ENCODE peak calls at places on chromosome 9, in ten cellular contexts. One of them, this sample, is unnamed.

GRCh38 chr9:87395804-87396458 is 101.7 kb upstream of the DAPK1 start:
- DNase-seq in heart right ventricle: no peak
- DNase-seq in left lung: no peak
- DNase-seq in osteoblast: no peak
- DNase-seq in K562: no peak
- DNase-seq in WERI-Rb-1: no peak
- DNase-seq in gastrocnemius medialis: no peak
- DNase-seq in left ventricle myocardium inferior: no peak
- DNase-seq in HCT116: no peak
- DNase-seq in fibroblast of lung: peak
- DNase-seq in this sample: no peak

GRCh38 chr9:84397151-84397728 is 56.7 kb upstream of the SLC28A3 start:
- DNase-seq in heart right ventricle: peak
- DNase-seq in left lung: peak
- DNase-seq in osteoblast: peak
- DNase-seq in K562: peak
- DNase-seq in WERI-Rb-1: peak
- DNase-seq in gastrocnemius medialis: peak
- DNase-seq in left ventricle myocardium inferior: peak
- DNase-seq in HCT116: peak
- DNase-seq in fibroblast of lung: peak
- DNase-seq in this sample: no peak

GRCh38 chr9:114059047-114059803 is 18.9 kb downstream of the AMBP start:
- DNase-seq in heart right ventricle: peak
- DNase-seq in left lung: no peak
- DNase-seq in osteoblast: peak
- DNase-seq in K562: no peak
- DNase-seq in WERI-Rb-1: no peak
- DNase-seq in gastrocnemius medialis: no peak
- DNase-seq in left ventricle myocardium inferior: peak
- DNase-seq in HCT116: no peak
- DNase-seq in fibroblast of lung: no peak
- DNase-seq in this sample: no peak

GRCh38 chr9:114538241-114538640 is 33.0 kb upstream of the WHRN start:
- DNase-seq in heart right ventricle: no peak
- DNase-seq in left lung: no peak
- DNase-seq in osteoblast: no peak
- DNase-seq in K562: peak
- DNase-seq in WERI-Rb-1: peak
- DNase-seq in gastrocnemius medialis: no peak
- DNase-seq in left ventricle myocardium inferior: no peak
- DNase-seq in HCT116: peak
- DNase-seq in fibroblast of lung: no peak
- DNase-seq in this sample: no peak

GRCh38 chr9:75998107-75998780 is 107.8 kb downstream of the PCSK5 start:
- DNase-seq in heart right ventricle: no peak
- DNase-seq in left lung: no peak
- DNase-seq in osteoblast: no peak
- DNase-seq in K562: no peak
- DNase-seq in WERI-Rb-1: no peak
- DNase-seq in gastrocnemius medialis: no peak
- DNase-seq in left ventricle myocardium inferior: no peak
- DNase-seq in HCT116: no peak
- DNase-seq in fibroblast of lung: no peak
- DNase-seq in this sample: no peak

GRCh38 chr9:128718475-128718874 is 5.5 kb downstream of the ZDHHC12 start:
- DNase-seq in heart right ventricle: no peak
- DNase-seq in left lung: no peak
- DNase-seq in osteoblast: no peak
- DNase-seq in K562: no peak
- DNase-seq in WERI-Rb-1: no peak
- DNase-seq in gastrocnemius medialis: no peak
- DNase-seq in left ventricle myocardium inferior: no peak
- DNase-seq in HCT116: no peak
- DNase-seq in fibroblast of lung: no peak
- DNase-seq in this sample: no peak

GRCh38 chr9:114386886-114387677 is 700 bp downstream of the AKNA start:
- DNase-seq in heart right ventricle: peak
- DNase-seq in left lung: peak
- DNase-seq in osteoblast: peak
- DNase-seq in K562: no peak
- DNase-seq in WERI-Rb-1: no peak
- DNase-seq in gastrocnemius medialis: no peak
- DNase-seq in left ventricle myocardium inferior: no peak
- DNase-seq in HCT116: no peak
- DNase-seq in fibroblast of lung: peak
- DNase-seq in this sample: no peak

GRCh38 chr9:85740821-85741111 is 988 bp downstream of the AGTPBP1 start:
- DNase-seq in heart right ventricle: no peak
- DNase-seq in left lung: no peak
- DNase-seq in osteoblast: no peak
- DNase-seq in K562: no peak
- DNase-seq in WERI-Rb-1: no peak
- DNase-seq in gastrocnemius medialis: no peak
- DNase-seq in left ventricle myocardium inferior: no peak
- DNase-seq in HCT116: no peak
- DNase-seq in fibroblast of lung: no peak
- DNase-seq in this sample: no peak

GRCh38 chr9:93132287-93132927 is 1.6 kb downstream of the NINJ1 start:
- DNase-seq in heart right ventricle: peak
- DNase-seq in left lung: peak
- DNase-seq in osteoblast: peak
- DNase-seq in K562: no peak
- DNase-seq in WERI-Rb-1: no peak
- DNase-seq in gastrocnemius medialis: no peak
- DNase-seq in left ventricle myocardium inferior: peak
- DNase-seq in HCT116: no peak
- DNase-seq in fibroblast of lung: peak
- DNase-seq in this sample: no peak

DNA sequence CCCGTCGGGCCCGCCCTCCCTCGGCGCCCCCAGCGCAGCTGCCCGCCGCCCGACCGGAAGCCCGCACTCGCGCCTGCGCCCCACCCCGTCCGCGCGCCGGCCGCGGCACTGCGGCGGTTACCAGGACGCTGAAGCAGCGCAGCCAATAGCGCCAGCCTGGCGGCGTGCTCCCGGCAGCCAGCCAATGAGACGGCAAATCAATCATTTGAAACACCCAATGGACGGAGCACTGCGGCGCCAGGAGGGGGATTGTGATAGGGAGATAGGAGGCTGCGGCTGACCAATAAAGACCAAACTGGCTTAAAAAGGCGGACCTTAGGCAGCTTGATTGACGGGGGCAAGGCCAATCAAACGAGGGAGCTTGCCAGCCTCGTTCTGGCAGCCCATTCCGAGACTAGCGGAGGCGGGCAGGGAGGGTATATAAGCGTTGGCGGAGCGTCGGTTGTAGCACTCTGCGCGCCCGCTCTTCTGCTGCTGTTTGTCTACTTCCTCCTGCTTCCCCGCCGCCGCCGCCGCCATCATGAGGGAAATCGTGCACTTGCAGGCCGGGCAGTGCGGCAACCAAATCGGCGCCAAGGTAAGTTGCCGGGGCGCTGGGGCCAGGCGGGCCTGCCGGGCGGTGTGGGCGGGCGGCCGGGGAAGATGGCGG is at the start of gene TUBB4B:
- DNase-seq in heart right ventricle: peak
- DNase-seq in left lung: peak
- DNase-seq in osteoblast: peak
- DNase-seq in K562: peak
- DNase-seq in WERI-Rb-1: peak
- DNase-seq in gastrocnemius medialis: peak
- DNase-seq in left ventricle myocardium inferior: peak
- DNase-seq in HCT116: peak
- DNase-seq in fibroblast of lung: peak
- DNase-seq in this sample: peak
- H3K27ac ChIP-seq in heart right ventricle: peak
- H3K27ac ChIP-seq in left lung: peak
- H3K27ac ChIP-seq in osteoblast: peak
- H3K27ac ChIP-seq in K562: peak
- H3K27ac ChIP-seq in WERI-Rb-1: peak
- H3K27ac ChIP-seq in gastrocnemius medialis: peak
- H3K27ac ChIP-seq in left ventricle myocardium inferior: peak
- H3K27ac ChIP-seq in HCT116: peak
- H3K27ac ChIP-seq in fibroblast of lung: peak
- H3K27ac ChIP-seq in this sample: peak

GRCh38 chr9:23219471-23219870 is 606.6 kb downstream of the ELAVL2 start:
- DNase-seq in heart right ventricle: no peak
- DNase-seq in left lung: no peak
- DNase-seq in osteoblast: no peak
- DNase-seq in K562: no peak
- DNase-seq in WERI-Rb-1: no peak
- DNase-seq in gastrocnemius medialis: no peak
- DNase-seq in left ventricle myocardium inferior: no peak
- DNase-seq in HCT116: no peak
- DNase-seq in fibroblast of lung: no peak
- DNase-seq in this sample: no peak

GRCh38 chr9:23220957-23221356 is 605.1 kb downstream of the ELAVL2 start:
- DNase-seq in heart right ventricle: no peak
- DNase-seq in left lung: no peak
- DNase-seq in osteoblast: no peak
- DNase-seq in K562: no peak
- DNase-seq in WERI-Rb-1: no peak
- DNase-seq in gastrocnemius medialis: no peak
- DNase-seq in left ventricle myocardium inferior: no peak
- DNase-seq in HCT116: no peak
- DNase-seq in fibroblast of lung: no peak
- DNase-seq in this sample: no peak

GRCh38 chr9:23220171-23220570 is 605.9 kb downstream of the ELAVL2 start:
- DNase-seq in heart right ventricle: no peak
- DNase-seq in left lung: no peak
- DNase-seq in osteoblast: no peak
- DNase-seq in K562: no peak
- DNase-seq in WERI-Rb-1: no peak
- DNase-seq in gastrocnemius medialis: no peak
- DNase-seq in left ventricle myocardium inferior: no peak
- DNase-seq in HCT116: no peak
- DNase-seq in fibroblast of lung: no peak
- DNase-seq in this sample: no peak

GRCh38 chr9:23215688-23216087 is 610.4 kb downstream of the ELAVL2 start:
- DNase-seq in heart right ventricle: no peak
- DNase-seq in left lung: no peak
- DNase-seq in osteoblast: no peak
- DNase-seq in K562: no peak
- DNase-seq in WERI-Rb-1: no peak
- DNase-seq in gastrocnemius medialis: no peak
- DNase-seq in left ventricle myocardium inferior: no peak
- DNase-seq in HCT116: no peak
- DNase-seq in fibroblast of lung: no peak
- DNase-seq in this sample: no peak
- TF ChIP-seq CTCF in heart right ventricle: no peak
- TF ChIP-seq CTCF in left lung: no peak
- TF ChIP-seq CTCF in osteoblast: no peak
- TF ChIP-seq CTCF in K562: no peak
- TF ChIP-seq CTCF in WERI-Rb-1: no peak
- TF ChIP-seq CTCF in gastrocnemius medialis: no peak
- TF ChIP-seq CTCF in left ventricle myocardium inferior: no peak
- TF ChIP-seq CTCF in HCT116: no peak
- TF ChIP-seq CTCF in fibroblast of lung: no peak
- TF ChIP-seq CTCF in this sample: no peak

DNA sequence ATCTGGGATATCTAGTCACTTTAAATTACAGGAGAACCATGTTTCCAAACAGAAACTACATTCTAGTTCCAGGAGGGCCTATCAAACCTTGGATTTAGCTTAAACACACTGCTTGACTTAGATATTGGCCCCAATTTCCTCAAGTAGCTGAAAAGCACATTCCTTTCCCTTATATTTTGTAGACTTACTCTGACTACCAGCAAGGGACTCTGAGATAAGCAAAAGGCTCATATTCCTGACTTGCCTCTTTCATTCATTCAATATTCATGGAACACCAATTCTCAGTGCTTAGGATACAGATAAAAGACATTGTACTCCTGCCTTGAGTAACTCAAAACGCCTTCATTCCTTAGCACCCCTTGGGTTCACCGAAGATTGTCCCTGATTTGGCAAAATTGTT is 11.8 kb downstream of the NR6A1 start:
- DNase-seq in heart right ventricle: no peak
- DNase-seq in left lung: no peak
- DNase-seq in osteoblast: no peak
- DNase-seq in K562: peak
- DNase-seq in WERI-Rb-1: no peak
- DNase-seq in gastrocnemius medialis: no peak
- DNase-seq in left ventricle myocardium inferior: no peak
- DNase-seq in HCT116: no peak
- DNase-seq in fibroblast of lung: no peak
- DNase-seq in this sample: no peak
- H3K4me3 ChIP-seq in heart right ventricle: no peak
- H3K4me3 ChIP-seq in left lung: no peak
- H3K4me3 ChIP-seq in osteoblast: no peak
- H3K4me3 ChIP-seq in K562: no peak
- H3K4me3 ChIP-seq in WERI-Rb-1: no peak
- H3K4me3 ChIP-seq in gastrocnemius medialis: no peak
- H3K4me3 ChIP-seq in left ventricle myocardium inferior: no peak
- H3K4me3 ChIP-seq in HCT116: no peak
- H3K4me3 ChIP-seq in fibroblast of lung: no peak
- H3K4me3 ChIP-seq in this sample: no peak

DNA sequence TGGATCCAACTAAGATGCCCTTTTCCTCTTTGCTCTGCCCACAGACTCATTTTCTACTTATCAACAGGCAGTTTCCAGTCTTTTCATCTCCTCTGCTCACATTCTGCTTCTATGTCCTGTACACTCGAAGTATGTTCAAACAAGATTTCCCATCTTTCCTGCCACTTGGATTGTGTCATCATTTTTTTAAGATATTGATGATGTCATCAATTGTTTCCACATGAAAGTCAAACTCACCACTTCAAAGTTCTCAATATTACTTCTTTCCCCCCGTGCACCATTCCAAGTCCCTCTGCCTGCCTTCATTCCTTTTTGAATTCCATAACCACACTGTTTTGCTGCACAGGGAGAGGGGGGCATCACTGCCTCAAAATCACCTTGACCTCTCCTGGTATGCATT is 175.0 kb upstream of the RFX3 start:
- DNase-seq in heart right ventricle: no peak
- DNase-seq in left lung: no peak
- DNase-seq in osteoblast: no peak
- DNase-seq in K562: no peak
- DNase-seq in WERI-Rb-1: no peak
- DNase-seq in gastrocnemius medialis: no peak
- DNase-seq in left ventricle myocardium inferior: no peak
- DNase-seq in HCT116: no peak
- DNase-seq in fibroblast of lung: no peak
- DNase-seq in this sample: no peak
- H3K27ac ChIP-seq in heart right ventricle: no peak
- H3K27ac ChIP-seq in left lung: no peak
- H3K27ac ChIP-seq in osteoblast: no peak
- H3K27ac ChIP-seq in K562: no peak
- H3K27ac ChIP-seq in WERI-Rb-1: no peak
- H3K27ac ChIP-seq in gastrocnemius medialis: no peak
- H3K27ac ChIP-seq in left ventricle myocardium inferior: no peak
- H3K27ac ChIP-seq in HCT116: no peak
- H3K27ac ChIP-seq in fibroblast of lung: no peak
- H3K27ac ChIP-seq in this sample: no peak